ENCODE peak calls at places on chromosome 1, in nine cellular contexts. B, E, T, L, S, G, D, A and O are unnamed samples.

GRCh38 chr1:232503497-232503896 is 126.4 kb downstream of the SIPA1L2 start:
- DNase-seq in B (no peak), E (no peak), T (no peak), L (no peak), S (no peak), G (no peak), D (no peak), A (no peak), O (no peak)

GRCh38 chr1:87131809-87132663 is 196.6 kb upstream of the LMO4 start:
- DNase-seq in B (peak), E (peak), T (peak), L (peak), S (peak), G (peak), D (peak), A (peak), O (peak)

GRCh38 chr1:67170751-67171573 is 4.7 kb downstream of the IL23R start:
- DNase-seq in B (no peak), E (no peak), T (no peak), L (no peak), S (no peak), G (no peak), D (no peak), A (no peak), O (no peak)

GRCh38 chr1:226131639-226132038 is 54.9 kb downstream of the ACBD3 start:
- DNase-seq in B (no peak), E (peak), T (peak), L (no peak), S (no peak), G (no peak), D (no peak), A (peak), O (no peak)

GRCh38 chr1:202187040-202187671 is 6.4 kb upstream of the LGR6 start:
- DNase-seq in B (no peak), E (peak), T (no peak), L (no peak), S (no peak), G (no peak), D (no peak), A (no peak), O (no peak)

GRCh38 chr1:15017105-15017504 is 136.4 kb upstream of the TMEM51 start:
- DNase-seq in B (no peak), E (no peak), T (no peak), L (no peak), S (no peak), G (no peak), D (peak), A (no peak), O (no peak)

GRCh38 chr1:29267341-29268070 is 31.2 kb downstream of the PTPRU start:
- DNase-seq in B (no peak), E (no peak), T (no peak), L (no peak), S (no peak), G (no peak), D (no peak), A (no peak), O (no peak)

GRCh38 chr1:61828814-61829213 is 86.5 kb downstream of the PATJ start:
- DNase-seq in B (peak), E (no peak), T (no peak), L (no peak), S (no peak), G (no peak), D (no peak), A (no peak), O (no peak)

GRCh38 chr1:37858931-37859506 is 373 bp downstream of the MTF1 start:
- DNase-seq in B (peak), E (no peak), T (no peak), L (peak), S (no peak), G (no peak), D (peak), A (no peak), O (no peak)

GRCh38 chr1:56229183-56229582 is 350.2 kb downstream of the PLPP3 start:
- DNase-seq in B (no peak), E (no peak), T (no peak), L (no peak), S (no peak), G (peak), D (no peak), A (no peak), O (no peak)

GRCh38 chr1:53048960-53049573 is 12.9 kb upstream of the PODN start:
- DNase-seq in B (no peak), E (no peak), T (no peak), L (no peak), S (no peak), G (no peak), D (no peak), A (no peak), O (no peak)

GRCh38 chr1:65757531-65757930 is 35.2 kb upstream of the PDE4B start:
- DNase-seq in B (no peak), E (no peak), T (no peak), L (no peak), S (no peak), G (no peak), D (no peak), A (no peak), O (no peak)

GRCh38 chr1:65758128-65758527 is 34.6 kb upstream of the PDE4B start:
- DNase-seq in B (no peak), E (no peak), T (no peak), L (no peak), S (no peak), G (no peak), D (no peak), A (no peak), O (no peak)

GRCh38 chr1:65764052-65764451 is 28.6 kb upstream of the PDE4B start:
- DNase-seq in B (no peak), E (no peak), T (no peak), L (no peak), S (no peak), G (no peak), D (no peak), A (no peak), O (no peak)

DNA sequence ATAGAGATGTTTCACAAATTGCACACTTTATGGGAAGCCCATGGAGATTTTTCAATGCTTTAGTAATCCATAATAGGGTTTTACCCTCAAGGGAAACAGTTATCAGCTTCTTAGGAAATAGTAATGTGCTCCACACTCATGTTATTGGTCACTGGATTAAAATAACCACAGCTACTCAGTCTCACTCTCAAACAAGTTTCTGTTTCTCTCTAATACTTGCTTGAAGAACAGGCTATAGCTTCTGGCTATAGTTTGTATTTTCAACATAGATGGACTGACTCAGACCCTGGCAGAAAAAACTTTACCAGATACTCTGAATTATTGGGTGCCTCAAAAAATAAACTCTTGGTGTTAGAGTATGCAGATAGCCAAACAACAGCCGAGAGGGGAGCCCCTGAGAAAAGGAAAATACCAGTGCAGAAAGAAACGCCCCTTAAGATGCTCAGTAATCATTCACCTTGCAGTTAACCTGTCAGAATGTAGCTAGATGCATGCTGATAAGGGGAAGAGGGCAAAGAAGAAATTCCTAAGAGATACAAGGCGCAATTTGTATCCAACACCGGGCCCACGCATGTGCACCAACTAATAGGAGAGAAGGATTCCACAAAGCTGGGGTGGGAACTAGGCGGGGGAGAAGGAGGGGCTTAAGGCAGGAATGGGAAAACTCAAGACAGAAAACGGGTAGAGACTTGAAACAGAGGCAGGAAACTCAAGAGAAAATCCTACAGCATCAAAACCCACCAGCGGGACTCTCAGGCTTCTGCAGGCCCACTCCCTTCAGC is 30.4 kb upstream of the PDE4B start:
- DNase-seq in B (no peak), E (no peak), T (no peak), L (peak), S (no peak), G (no peak), D (no peak), A (no peak), O (no peak)
- TF ChIP-seq CTCF in B (no peak), E (no peak), T (no peak), L (no peak), S (no peak), G (no peak), D (no peak), A (no peak), O (no peak)

DNA sequence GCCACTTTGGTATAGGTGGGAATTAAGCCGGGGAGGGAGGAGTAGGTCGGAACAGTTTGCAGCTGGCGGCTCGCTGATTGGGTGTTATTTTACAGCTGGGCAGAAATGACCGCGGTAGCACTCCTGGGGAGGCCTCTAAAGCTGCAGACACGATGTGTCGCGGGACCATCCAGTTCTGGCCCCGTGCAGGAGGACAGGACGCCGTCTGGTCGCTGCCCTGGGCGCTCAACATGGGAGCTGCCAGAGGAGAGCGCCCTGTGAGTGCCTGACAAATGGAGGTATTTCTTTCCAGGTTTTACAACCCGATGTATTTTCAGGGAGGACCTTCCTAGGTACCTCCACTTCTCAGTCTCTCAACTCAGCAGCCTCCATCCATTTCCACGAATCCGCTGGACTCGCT is 46.2 kb downstream of the CDC7 start:
- DNase-seq in B (no peak), E (no peak), T (no peak), L (no peak), S (no peak), G (no peak), D (no peak), A (no peak), O (no peak)
- TF ChIP-seq CTCF in B (peak), E (no peak), T (no peak), L (no peak), S (no peak), G (no peak), D (no peak), A (no peak), O (no peak)

DNA sequence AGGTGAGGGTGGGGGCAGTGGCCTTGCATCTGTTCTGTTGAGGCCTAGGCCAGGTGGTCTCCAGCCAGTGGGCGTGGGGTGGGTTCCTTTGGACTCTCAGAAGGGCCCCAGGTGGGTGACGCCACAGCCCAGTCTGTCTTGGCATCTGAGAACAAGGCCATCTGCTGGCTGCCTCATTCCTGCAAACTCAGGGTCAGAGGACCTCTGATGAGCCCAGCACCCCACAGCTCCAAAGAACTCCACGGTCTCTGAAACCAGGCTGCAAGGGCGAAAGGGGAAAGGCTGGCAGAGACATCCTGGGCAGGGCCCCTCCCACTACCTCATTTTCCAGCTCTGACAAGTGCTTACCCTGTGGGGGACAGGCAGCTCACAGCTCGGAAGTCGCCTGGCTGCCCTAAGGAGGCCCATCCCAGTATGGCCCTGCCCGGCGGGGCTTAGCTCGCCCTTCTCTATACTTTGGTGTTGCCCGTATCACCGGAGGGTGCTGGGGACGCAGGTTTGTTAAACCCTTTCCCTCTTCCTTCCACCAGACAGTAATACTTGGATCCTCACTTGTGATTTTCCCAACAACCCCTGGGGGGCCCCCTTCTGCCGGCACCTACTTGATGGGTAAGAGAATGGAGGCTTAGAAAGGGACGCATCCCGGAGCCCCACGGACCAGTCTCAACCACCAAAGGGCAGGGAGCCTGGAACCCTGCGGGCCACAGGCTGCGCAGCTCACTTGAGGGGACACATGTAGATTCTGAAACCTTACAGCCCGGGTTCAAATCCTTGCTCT is 10.9 kb upstream of the EDN2 start:
- DNase-seq in B (peak), E (no peak), T (no peak), L (no peak), S (no peak), G (peak), D (peak), A (no peak), O (no peak)
- TF ChIP-seq CTCF in B (peak), E (no peak), T (peak), L (no peak), S (no peak), G (peak), D (peak), A (peak), O (peak)

GRCh38 chr1:64584479-64584878 is 114.5 kb downstream of the CACHD1 start:
- DNase-seq in B (no peak), E (no peak), T (no peak), L (no peak), S (no peak), G (no peak), D (peak), A (no peak), O (no peak)
- TF ChIP-seq CTCF in B (peak), E (peak), T (no peak), L (no peak), S (no peak), G (no peak), D (peak), A (no peak), O (peak)

DNA sequence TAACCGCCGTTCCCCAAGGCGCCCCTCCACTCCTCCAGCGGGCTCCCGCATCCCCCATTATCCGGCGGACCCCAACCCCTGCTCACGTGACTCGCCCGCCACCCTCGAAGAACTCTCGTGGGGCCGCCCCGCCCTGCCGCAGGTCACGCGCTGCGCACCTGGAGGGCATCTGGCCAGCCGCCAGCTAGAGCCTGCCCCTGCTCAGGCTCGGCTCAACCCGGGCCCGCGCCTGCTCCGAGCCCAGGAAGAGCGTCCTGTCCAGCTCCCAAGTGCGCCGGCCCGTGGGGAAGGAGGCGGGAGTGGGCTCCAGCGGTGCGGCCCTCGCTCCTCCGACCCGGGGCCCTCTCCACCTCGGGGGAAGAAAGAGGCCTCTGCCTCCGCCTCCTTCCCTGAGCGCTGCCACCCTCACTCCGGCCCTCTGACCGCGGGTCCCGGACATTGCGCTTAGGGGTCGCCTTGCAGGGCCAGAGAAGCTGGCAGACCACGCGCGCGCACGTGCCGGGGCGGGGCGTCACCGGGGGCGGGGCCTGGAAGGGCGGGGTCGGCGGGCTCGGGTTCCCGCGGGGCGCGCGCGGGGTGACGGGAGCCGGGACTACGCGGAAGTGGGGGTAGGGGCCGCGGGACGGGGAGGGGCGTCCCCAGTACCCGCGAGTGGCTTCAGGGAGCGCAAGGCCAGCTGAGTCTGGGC is 28.4 kb downstream of the HMGN2 start:
- DNase-seq in B (no peak), E (peak), T (peak), L (peak), S (peak), G (peak), D (peak), A (peak), O (peak)
- TF ChIP-seq CTCF in B (no peak), E (no peak), T (no peak), L (peak), S (no peak), G (peak), D (no peak), A (no peak), O (peak)

GRCh38 chr1:35561972-35562680 is 4.5 kb downstream of the NCDN start:
- DNase-seq in B (no peak), E (no peak), T (no peak), L (no peak), S (no peak), G (no peak), D (no peak), A (no peak), O (peak)

GRCh38 chr1:35563166-35563565 is 5.6 kb downstream of the NCDN start:
- DNase-seq in B (no peak), E (no peak), T (no peak), L (no peak), S (no peak), G (no peak), D (no peak), A (no peak), O (no peak)

GRCh38 chr1:35565742-35566133 is 7.4 kb upstream of the TFAP2E start:
- DNase-seq in B (no peak), E (peak), T (no peak), L (no peak), S (no peak), G (no peak), D (no peak), A (no peak), O (no peak)

GRCh38 chr1:35564884-35565741 is 7.5 kb downstream of the NCDN start:
- DNase-seq in B (no peak), E (peak), T (no peak), L (no peak), S (no peak), G (no peak), D (no peak), A (no peak), O (no peak)

DNA sequence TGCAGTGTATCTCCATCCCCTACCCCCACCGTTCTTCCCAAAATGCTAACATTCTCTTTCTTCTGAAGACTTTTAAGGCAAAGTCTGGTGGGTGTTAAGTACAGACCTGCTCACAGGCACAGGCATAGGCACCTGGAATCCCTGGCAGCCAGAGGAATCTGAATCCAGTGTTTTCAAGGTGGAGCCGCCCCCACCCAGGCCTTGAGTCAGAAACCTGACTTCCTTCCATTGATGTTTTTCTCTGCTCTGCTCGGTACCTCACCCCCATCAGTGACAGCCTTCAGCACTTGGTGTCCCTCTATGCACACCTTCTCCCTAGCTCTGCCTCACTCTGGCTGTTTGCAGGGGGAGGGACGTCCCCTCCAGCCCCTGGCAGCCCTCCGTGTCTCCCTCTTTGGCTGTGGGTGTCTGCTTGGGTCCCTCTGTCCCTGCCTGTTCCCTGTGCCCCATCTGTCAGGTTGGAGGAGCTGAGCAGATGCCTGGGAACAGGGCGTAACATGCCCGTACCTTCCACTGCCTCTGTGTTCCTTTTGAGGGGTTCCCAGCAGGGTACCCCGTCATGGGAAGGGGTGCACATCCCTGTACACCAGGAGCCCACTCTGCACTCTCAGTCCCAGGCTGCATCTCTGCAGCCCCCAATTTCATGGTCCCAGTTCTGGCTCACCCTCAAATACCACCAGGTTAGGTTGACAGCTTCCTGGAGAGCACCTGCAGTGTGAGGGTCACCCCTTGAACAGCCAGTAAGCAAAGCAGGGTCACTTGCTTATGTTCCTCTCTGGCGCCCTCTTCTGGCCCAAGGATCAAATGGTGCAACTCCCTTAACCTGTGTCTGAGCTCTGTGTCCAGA is 6.7 kb downstream of the NCDN start:
- DNase-seq in B (peak), E (peak), T (peak), L (peak), S (peak), G (peak), D (peak), A (peak), O (no peak)
- TF ChIP-seq CTCF in B (peak), E (peak), T (peak), L (peak), S (peak), G (peak), D (peak), A (peak), O (peak)

DNA sequence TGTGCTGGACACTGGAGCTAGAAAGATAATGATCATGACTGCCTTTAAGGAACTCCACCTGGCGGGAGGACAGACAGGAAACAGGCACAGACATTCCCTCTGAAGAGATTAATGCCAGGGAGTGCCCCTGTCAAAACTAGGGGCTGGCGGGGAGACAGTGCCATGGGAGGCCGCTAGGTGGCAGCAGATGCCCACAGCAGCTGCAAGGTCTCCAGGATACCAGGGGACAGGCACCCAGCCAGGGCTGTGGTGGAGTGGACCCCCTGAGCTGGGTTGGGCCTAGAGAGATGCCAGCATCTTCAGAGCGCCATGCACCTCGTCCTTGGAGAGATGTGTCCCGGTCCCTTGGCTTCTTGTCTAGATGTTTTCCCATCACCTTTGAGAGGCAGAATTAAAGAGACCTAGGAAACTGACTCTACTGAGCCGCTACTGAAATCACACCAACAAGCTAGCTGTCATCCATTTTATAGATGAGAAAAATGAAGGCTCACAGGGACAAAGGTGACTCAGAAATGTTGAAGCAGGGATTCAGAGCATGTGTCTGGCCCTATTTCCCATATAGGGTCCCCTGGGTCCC is 3.6 kb downstream of the REN start:
- DNase-seq in B (peak), E (peak), T (peak), L (peak), S (peak), G (peak), D (peak), A (peak), O (peak)
- TF ChIP-seq CTCF in B (peak), E (peak), T (peak), L (peak), S (peak), G (peak), D (peak), A (peak), O (peak)

GRCh38 chr1:186487163-186487562 is 26.2 kb upstream of the PDC start:
- DNase-seq in B (no peak), E (no peak), T (no peak), L (no peak), S (no peak), G (no peak), D (peak), A (no peak), O (no peak)
- TF ChIP-seq CTCF in B (no peak), E (no peak), T (no peak), L (no peak), S (no peak), G (no peak), D (no peak), A (no peak), O (no peak)